ENCODE peak calls at places on chromosomes 13 and 19, in six cellular contexts. B is heart left ventricle; T is CD4-positive, alpha-beta memory T cell; A is breast epithelium; F is lower leg skin; V is endodermal cell. C is an unnamed sample.

GRCh38 chr13:39855236-39855635 is 199.8 kb downstream of the COG6 start:
- DNase-seq in B (no peak), T (no peak), A (no peak), F (no peak), V (no peak), C (no peak)

GRCh38 chr13:110436276-110436675 is 125.2 kb downstream of the RAB20 start:
- DNase-seq in B (no peak), T (no peak), A (no peak), F (no peak), V (no peak), C (peak)

GRCh38 chr13:44232729-44233128 is 140.9 kb upstream of the SERP2 start:
- DNase-seq in B (no peak), T (no peak), A (no peak), F (no peak), V (no peak), C (no peak)

GRCh38 chr13:23683084-23683483 is 112.9 kb downstream of the TNFRSF19 start:
- DNase-seq in B (no peak), T (no peak), A (no peak), F (no peak), V (no peak), C (no peak)

GRCh38 chr13:46114599-46114998 is 9.8 kb upstream of the CPB2 start:
- DNase-seq in B (no peak), T (no peak), A (no peak), F (no peak), V (no peak), C (no peak)

GRCh38 chr19:45782820-45783785 is 813 bp upstream of the DMPK start:
- DNase-seq in B (peak), T (no peak), A (peak), F (no peak), V (peak), C (peak)

GRCh38 chr13:110333837-110334236 is 26.8 kb downstream of the COL4A2 start:
- DNase-seq in B (no peak), T (no peak), A (no peak), F (no peak), V (no peak), C (no peak)

GRCh38 chr13:99983401-99984133 is 2.0 kb downstream of the ZIC2 start:
- DNase-seq in B (no peak), T (no peak), A (no peak), F (no peak), V (peak), C (no peak)

GRCh38 chr19:29858000-29858596 is 46.3 kb downstream of the CCNE1 start:
- DNase-seq in B (no peak), T (peak), A (no peak), F (no peak), V (peak), C (no peak)

GRCh38 chr13:88729605-88730004 is 1058.4 kb downstream of the SLITRK5 start:
- DNase-seq in B (no peak), T (no peak), A (no peak), F (no peak), V (no peak), C (no peak)

GRCh38 chr13:44578064-44578394 is 1.9 kb upstream of the TSC22D1 start:
- DNase-seq in B (no peak), T (no peak), A (no peak), F (no peak), V (no peak), C (no peak)

GRCh38 chr13:77595166-77595810 is 59.8 kb downstream of the SCEL start:
- DNase-seq in B (no peak), T (no peak), A (no peak), F (no peak), V (no peak), C (no peak)

GRCh38 chr19:47230122-47230920 is 678 bp downstream of the BBC3 start:
- DNase-seq in B (peak), T (peak), A (peak), F (peak), V (peak), C (no peak)

GRCh38 chr13:20006206-20006605 is 47.7 kb downstream of the ZMYM2 start:
- DNase-seq in B (no peak), T (no peak), A (no peak), F (no peak), V (no peak), C (no peak)

GRCh38 chr13:113628291-113629270 is 29.4 kb downstream of the ATP4B start:
- DNase-seq in B (peak), T (no peak), A (no peak), F (no peak), V (no peak), C (no peak)

GRCh38 chr13:90395846-90396245 is 951.6 kb upstream of the MIR17HG start:
- DNase-seq in B (no peak), T (no peak), A (no peak), F (no peak), V (no peak), C (no peak)

GRCh38 chr13:91805605-91806004 is 407.2 kb downstream of the GPC5 start:
- DNase-seq in B (no peak), T (no peak), A (no peak), F (no peak), V (no peak), C (no peak)

GRCh38 chr13:36706755-36707154 is 32.9 kb downstream of the SERTM1 start:
- DNase-seq in B (no peak), T (no peak), A (no peak), F (no peak), V (no peak), C (no peak)

GRCh38 chr13:107035778-107036177 is 467.8 kb upstream of the ARGLU1 start:
- DNase-seq in B (no peak), T (no peak), A (no peak), F (no peak), V (no peak), C (no peak)

GRCh38 chr19:7348587-7349230 is at the start of gene ARHGEF18:
- DNase-seq in B (no peak), T (peak), A (no peak), F (no peak), V (no peak), C (no peak)

GRCh38 chr13:113187905-113188595 is 20.4 kb downstream of the PCID2 start:
- DNase-seq in B (no peak), T (no peak), A (no peak), F (no peak), V (no peak), C (no peak)

GRCh38 chr13:27599845-27600553 is 20.3 kb downstream of the LNX2 start:
- DNase-seq in B (peak), T (no peak), A (no peak), F (no peak), V (no peak), C (no peak)

GRCh38 chr19:30437869-30438268 is 65.7 kb downstream of the ZNF536 start:
- DNase-seq in B (no peak), T (no peak), A (no peak), F (no peak), V (peak), C (no peak)

GRCh38 chr19:37309834-37310575 is 60.9 kb upstream of the ZNF527 start:
- DNase-seq in B (no peak), T (peak), A (no peak), F (no peak), V (peak), C (no peak)

GRCh38 chr13:110499621-110500281 is 61.8 kb downstream of the RAB20 start:
- DNase-seq in B (no peak), T (no peak), A (no peak), F (no peak), V (no peak), C (no peak)

GRCh38 chr13:112626124-112626523 is 38.2 kb upstream of the TUBGCP3 start:
- DNase-seq in B (no peak), T (no peak), A (no peak), F (no peak), V (no peak), C (no peak)

GRCh38 chr13:37978680-37979079 is 109.1 kb upstream of the TRPC4 start:
- DNase-seq in B (no peak), T (no peak), A (no peak), F (no peak), V (no peak), C (no peak)

GRCh38 chr19:16062789-16063188 is 13.5 kb upstream of the TPM4 start:
- DNase-seq in B (no peak), T (peak), A (no peak), F (no peak), V (peak), C (no peak)

DNA sequence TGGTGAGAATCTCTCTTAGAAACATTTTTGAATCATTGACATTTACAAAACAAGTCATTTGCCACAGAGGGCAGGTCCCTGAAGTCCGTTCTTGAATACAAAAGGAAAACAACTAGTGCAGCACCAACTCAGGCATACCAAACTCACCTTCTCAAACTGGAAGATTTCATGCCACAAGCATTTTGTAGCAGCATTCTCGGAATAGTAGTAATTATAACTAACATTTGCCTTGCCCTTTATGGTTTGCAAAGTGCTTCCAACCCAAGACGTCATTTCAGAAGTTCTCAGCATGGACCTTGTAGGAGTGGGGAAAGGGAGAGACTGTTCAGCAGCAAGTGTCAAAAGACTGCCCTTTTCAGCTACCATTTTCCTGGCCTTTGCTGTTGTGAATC is 344.6 kb downstream of the RFC3 start:
- DNase-seq in B (no peak), T (no peak), A (no peak), F (no peak), V (no peak), C (no peak)
- H3K4me3 ChIP-seq in B (no peak), T (no peak), A (no peak), F (no peak), V (no peak), C (peak)

GRCh38 chr19:55354698-55355212 is at the start of gene COX6B2:
- DNase-seq in B (no peak), T (no peak), A (no peak), F (no peak), V (no peak), C (no peak)
- H3K4me3 ChIP-seq in B (peak), T (peak), A (peak), F (no peak), V (peak), C (peak)

DNA sequence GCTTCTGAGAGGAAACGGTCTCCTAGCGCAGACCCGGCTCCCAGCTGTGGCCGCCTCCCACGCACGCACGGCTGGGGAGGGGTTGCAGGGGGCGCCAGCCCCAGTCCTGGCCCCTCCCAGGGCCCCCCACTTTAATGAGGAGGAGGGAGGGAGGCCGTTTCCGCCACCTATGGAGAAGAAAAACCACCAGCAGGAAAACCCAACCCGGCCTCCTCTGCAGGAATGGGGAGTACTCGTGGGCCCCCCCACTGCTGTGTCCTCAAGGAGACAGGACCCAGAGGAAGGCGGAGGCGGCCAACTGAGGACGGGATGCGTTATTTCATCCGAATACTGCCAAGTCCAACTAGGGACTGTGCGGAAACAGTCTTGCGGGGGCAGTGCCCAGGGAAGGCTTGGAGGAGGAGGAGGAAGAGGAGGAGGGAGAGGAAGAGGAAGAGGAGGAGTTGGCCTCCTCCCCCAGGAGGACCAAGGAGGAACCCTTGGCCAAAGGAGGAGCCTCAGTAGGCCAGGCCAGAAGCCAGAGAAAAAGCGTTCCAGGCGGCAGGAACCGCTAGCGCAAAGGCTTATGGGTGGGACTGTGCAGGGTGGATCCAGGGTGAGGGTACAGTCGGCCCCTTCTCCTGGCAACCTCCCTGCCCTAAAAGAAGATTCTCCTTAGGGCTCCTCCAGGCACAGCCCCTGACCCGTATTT is 3.9 kb upstream of the SSBP4 start:
- DNase-seq in B (peak), T (no peak), A (peak), F (peak), V (no peak), C (peak)
- H3K4me3 ChIP-seq in B (peak), T (no peak), A (peak), F (no peak), V (no peak), C (peak)

GRCh38 chr19:4057913-4058695 is 8.6 kb downstream of the ZBTB7A start:
- DNase-seq in B (peak), T (no peak), A (peak), F (peak), V (no peak), C (peak)

GRCh38 chr19:4059493-4059880 is 7.2 kb downstream of the ZBTB7A start:
- DNase-seq in B (peak), T (no peak), A (no peak), F (no peak), V (no peak), C (no peak)

GRCh38 chr19:4059931-4060620 is 6.6 kb downstream of the ZBTB7A start:
- DNase-seq in B (peak), T (peak), A (no peak), F (peak), V (no peak), C (peak)

GRCh38 chr19:4060621-4061177 is 6.0 kb downstream of the ZBTB7A start:
- DNase-seq in B (peak), T (no peak), A (no peak), F (no peak), V (peak), C (no peak)

DNA sequence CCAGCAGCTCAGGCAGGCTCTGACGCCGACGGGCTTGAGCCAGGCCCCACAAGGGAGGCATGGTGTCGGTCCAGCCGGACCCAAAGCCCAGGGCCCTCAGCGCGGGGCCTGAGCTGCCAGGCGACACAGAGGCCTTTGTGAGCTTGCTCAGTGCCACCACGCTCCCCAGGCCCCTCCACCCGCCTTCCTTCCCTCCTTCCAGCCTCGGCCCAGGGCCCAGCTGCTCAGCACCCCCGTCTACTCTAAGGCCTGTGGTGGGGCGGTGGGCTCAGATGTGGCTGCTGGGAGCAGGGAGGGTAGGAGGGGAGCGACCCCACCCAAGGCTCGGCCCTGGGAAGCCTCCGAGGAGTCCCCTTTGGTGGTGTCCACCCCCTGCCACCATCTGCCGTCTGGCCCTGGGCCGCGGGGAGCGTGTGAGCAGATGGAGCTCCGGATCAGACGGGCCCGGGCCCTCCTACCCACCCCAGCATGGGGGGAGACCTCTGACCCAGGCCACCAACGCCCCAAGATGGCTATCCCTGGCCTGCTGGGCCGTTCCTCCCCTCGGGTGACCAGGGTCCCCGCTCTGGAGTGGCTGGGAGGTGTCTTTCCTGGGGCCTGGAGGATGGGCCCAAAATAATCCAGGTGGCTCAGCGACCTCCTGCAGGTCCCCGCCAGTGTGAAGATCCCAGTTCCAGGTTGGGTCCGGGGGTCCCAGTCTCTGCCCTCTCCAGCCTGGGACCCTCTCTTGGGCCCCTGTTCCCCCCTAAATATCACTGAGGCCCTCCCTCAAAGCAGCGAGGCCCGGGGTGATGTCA is 7.8 kb downstream of the ZBTB7A start:
- DNase-seq in B (peak), T (no peak), A (no peak), F (no peak), V (no peak), C (no peak)
- H3K4me3 ChIP-seq in B (peak), T (no peak), A (peak), F (peak), V (no peak), C (peak)

C was measured in coronary artery.